ENCODE peak calls at places on chromosomes 5 and 9, in five cellular contexts. F is GM12891, L is HepG2, Y is H1, T is GM12878. N is an unnamed sample.
A peak's percentile ranks its signal among the peaks of the same experiment; 100 is the strongest.

GRCh38 chr5:1881731-1882336 is 891 bp downstream of the IRX4 start:
- DNase-seq in F (no peak), L (no peak), Y (no peak), T (no peak), N (no peak)

GRCh38 chr9:109401169-109401989 is 80.5 kb upstream of the EPB41L4B start:
- DNase-seq in F (no peak), L (peak; percentile 65), Y (peak; percentile 58), T (no peak), N (peak; percentile 37)

GRCh38 chr5:170623576-170624181 is 119.9 kb downstream of the KCNIP1 start:
- DNase-seq in F (no peak), L (peak; percentile 20), Y (no peak), T (no peak), N (no peak)

GRCh38 chr9:126517751-126518261 is 95.9 kb upstream of the LMX1B start:
- DNase-seq in F (no peak), L (no peak), Y (no peak), T (no peak), N (no peak)

GRCh38 chr9:130912932-130913598 is 16.5 kb upstream of the QRFP start:
- DNase-seq in F (no peak), L (no peak), Y (no peak), T (no peak), N (no peak)

GRCh38 chr5:61409568-61409967 is 77.5 kb downstream of the ZSWIM6 start:
- DNase-seq in F (no peak), L (peak; percentile 50), Y (no peak), T (no peak), N (no peak)

GRCh38 chr9:127982912-127983311 is 2.1 kb upstream of the EEIG1 start:
- DNase-seq in F (no peak), L (no peak), Y (no peak), T (no peak), N (no peak)

GRCh38 chr9:124527781-124528180 is 20.6 kb upstream of the NR5A1 start:
- DNase-seq in F (no peak), L (no peak), Y (no peak), T (no peak), N (no peak)

GRCh38 chr9:136084191-136084944 is 10.7 kb downstream of the NACC2 start:
- DNase-seq in F (no peak), L (no peak), Y (no peak), T (no peak), N (no peak)

GRCh38 chr5:129079496-129079895 is 15.1 kb upstream of the ISOC1 start:
- DNase-seq in F (no peak), L (no peak), Y (no peak), T (no peak), N (no peak)

GRCh38 chr9:84411647-84412267 is 71.2 kb upstream of the SLC28A3 start:
- DNase-seq in F (no peak), L (no peak), Y (no peak), T (no peak), N (no peak)

GRCh38 chr5:10808347-10809212 is 47.5 kb upstream of the DAP start:
- DNase-seq in F (no peak), L (no peak), Y (no peak), T (no peak), N (no peak)

GRCh38 chr5:15798006-15798405 is 298.0 kb downstream of the FBXL7 start:
- DNase-seq in F (no peak), L (no peak), Y (no peak), T (no peak), N (no peak)

GRCh38 chr5:179406031-179406681 is 60.9 kb upstream of the ADAMTS2 start:
- DNase-seq in F (no peak), L (no peak), Y (no peak), T (no peak), N (no peak)

GRCh38 chr9:134061688-134062371 is 6.0 kb downstream of the BRD3 start:
- DNase-seq in F (no peak), L (no peak), Y (no peak), T (no peak), N (no peak)

GRCh38 chr5:9716838-9717281 is 86.7 kb upstream of the TAS2R1 start:
- DNase-seq in F (no peak), L (no peak), Y (no peak), T (peak; percentile 7), N (peak; percentile 27)

GRCh38 chr9:129776938-129777768 is 24.3 kb upstream of the PTGES start:
- DNase-seq in F (no peak), L (peak; percentile 67), Y (no peak), T (no peak), N (no peak)

GRCh38 chr9:129781991-129782390 is 21.0 kb upstream of the TOR1B start:
- DNase-seq in F (no peak), L (no peak), Y (no peak), T (no peak), N (no peak)

GRCh38 chr9:129778469-129778868 is 24.5 kb upstream of the TOR1B start:
- DNase-seq in F (no peak), L (no peak), Y (no peak), T (no peak), N (no peak)

GRCh38 chr9:129777769-129778130 is 24.9 kb upstream of the PTGES start:
- DNase-seq in F (no peak), L (no peak), Y (no peak), T (no peak), N (no peak)

GRCh38 chr9:129779560-129780190 is 23.3 kb upstream of the TOR1B start:
- DNase-seq in F (no peak), L (no peak), Y (no peak), T (no peak), N (no peak)
- TF ChIP-seq TAF1 in F (no peak), L (no peak), Y (no peak), T (no peak), N (no peak)

DNA sequence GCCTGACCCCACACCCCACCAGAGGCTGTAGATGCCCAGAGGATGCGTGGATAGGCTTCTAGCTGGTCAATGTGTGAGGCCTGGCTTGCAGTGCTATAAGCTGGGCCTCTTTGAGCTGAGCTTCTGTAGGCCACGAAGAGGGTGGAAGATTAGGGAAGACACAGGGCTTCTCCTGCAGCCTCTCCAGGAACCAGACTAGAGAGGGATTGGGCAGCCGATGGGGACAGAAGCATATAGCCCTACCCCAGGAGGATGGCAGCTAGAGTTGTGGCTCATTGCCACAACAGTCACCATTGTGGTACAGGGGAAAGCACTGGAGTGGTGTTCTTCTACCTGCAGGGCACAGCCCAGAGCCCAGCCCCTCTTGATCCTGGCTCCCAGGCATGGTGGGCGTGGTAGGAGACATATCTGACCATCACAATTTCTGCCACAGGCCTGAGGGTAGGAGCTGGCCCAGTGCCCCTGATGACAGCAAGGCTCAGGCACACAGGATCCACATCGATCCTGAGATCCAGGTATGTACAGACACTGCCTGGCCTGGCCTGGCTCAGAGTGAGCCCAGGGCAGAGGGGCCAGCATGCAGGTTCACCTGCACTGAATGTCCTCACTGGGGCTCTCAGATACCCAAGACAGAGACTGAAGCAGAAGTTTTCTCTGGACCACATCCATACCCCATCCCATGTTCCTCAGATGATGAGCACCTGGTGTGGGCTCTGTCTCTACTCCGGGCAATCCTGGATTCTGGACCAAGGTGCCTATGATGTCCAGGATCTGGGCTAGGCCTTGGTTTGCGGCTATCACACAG is 8.7 kb downstream of the PDLIM4 start:
- DNase-seq in F (no peak), L (no peak), Y (no peak), T (no peak), N (no peak)
- TF ChIP-seq POLR2A in F (no peak), L (no peak), Y (no peak), T (no peak), N (no peak)

GRCh38 chr9:123448247-123448646 is 92.2 kb downstream of the CRB2 start:
- DNase-seq in F (no peak), L (no peak), Y (no peak), T (no peak), N (no peak)
- TF ChIP-seq TAF1 in F (no peak), L (no peak), Y (no peak), T (no peak), N (no peak)

GRCh38 chr9:123375725-123376132 is 19.7 kb downstream of the CRB2 start:
- DNase-seq in F (no peak), L (peak; percentile 37), Y (no peak), T (no peak), N (no peak)

GRCh38 chr9:123372766-123373446 is 16.9 kb downstream of the CRB2 start:
- DNase-seq in F (no peak), L (no peak), Y (no peak), T (no peak), N (no peak)

GRCh38 chr9:123373447-123373923 is 17.5 kb downstream of the CRB2 start:
- DNase-seq in F (no peak), L (no peak), Y (no peak), T (no peak), N (no peak)

GRCh38 chr9:123371805-123372590 is 16.0 kb downstream of the CRB2 start:
- DNase-seq in F (no peak), L (no peak), Y (no peak), T (no peak), N (no peak)

GRCh38 chr9:123373941-123374340 is 17.9 kb downstream of the CRB2 start:
- DNase-seq in F (no peak), L (no peak), Y (no peak), T (no peak), N (no peak)
- TF ChIP-seq POLR2A in F (no peak), L (no peak), Y (no peak), T (no peak), N (no peak)

DNA sequence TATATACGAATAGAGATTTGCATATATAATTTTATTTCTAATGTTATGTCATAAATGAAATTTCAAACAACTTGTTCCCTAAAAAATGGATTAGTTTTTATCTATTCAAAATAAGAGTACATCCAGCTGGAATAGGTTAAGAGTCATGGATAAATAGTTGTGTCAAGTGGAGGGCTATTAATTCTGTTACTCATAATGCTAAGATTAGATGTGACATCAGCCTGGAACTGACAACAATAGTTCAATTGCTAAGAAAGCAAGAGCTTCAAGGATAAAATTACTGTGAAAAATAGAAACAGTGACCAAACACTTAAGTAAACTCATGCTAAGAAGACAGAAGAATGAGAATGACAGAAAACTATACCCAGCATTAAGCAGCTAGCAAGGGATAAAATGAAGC is 92.2 kb upstream of the CDH9 start:
- DNase-seq in F (no peak), L (no peak), Y (no peak), T (no peak), N (no peak)
- TF ChIP-seq TAF1 in F (no peak), L (no peak), Y (no peak), T (no peak), N (no peak)

GRCh38 chr9:104747565-104748358 is at the start of gene NIPSNAP3A:
- DNase-seq in F (peak; percentile 67), L (peak; percentile 54), Y (no peak), T (peak; percentile 63), N (peak; percentile 62)
- TF ChIP-seq POLR2A in F (peak; percentile 43), L (peak; percentile 46), Y (no peak), T (peak; percentile 84), N (peak; percentile 68)

N was measured in GM12892.